ENCODE peak calls at places on chromosome 7, in five cellular contexts. H, P, D, R and J are unnamed samples.

GRCh38 chr7:23157679-23158078 is 24.2 kb upstream of the NUP42 start:
- DNase-seq in H (no peak), D (no peak), P (no peak), R (peak; percentile 72), J (no peak)

GRCh38 chr7:74479961-74480829 is 26.5 kb downstream of the GTF2IRD1 start:
- DNase-seq in D (no peak), R (peak; percentile 95), P (no peak), H (peak; percentile 62), J (no peak)

GRCh38 chr7:44281811-44282600 is 43.4 kb downstream of the CAMK2B start:
- DNase-seq in R (peak; percentile 29), D (no peak), P (no peak), H (no peak), J (no peak)

GRCh38 chr7:83130623-83131545 is 31.8 kb downstream of the PCLO start:
- DNase-seq in H (no peak), R (no peak), D (no peak), P (no peak), J (no peak)

GRCh38 chr7:44072364-44073231 is 7.2 kb upstream of the PGAM2 start:
- DNase-seq in R (peak; percentile 93), H (peak; percentile 76), D (no peak), P (peak; percentile 48), J (peak; percentile 73)

GRCh38 chr7:39158367-39158766 is 180.7 kb downstream of the POU6F2 start:
- DNase-seq in H (no peak), P (no peak), D (no peak), R (no peak), J (no peak)

GRCh38 chr7:30146127-30146612 is 11.4 kb downstream of the MTURN start:
- DNase-seq in P (no peak), R (peak; percentile 73), H (no peak), D (no peak), J (peak; percentile 94)

GRCh38 chr7:115499966-115500365 is 530.6 kb downstream of the TFEC start:
- DNase-seq in P (no peak), R (no peak), H (no peak), D (no peak), J (no peak)

GRCh38 chr7:39746162-39746782 is 122.9 kb downstream of the RALA start:
- DNase-seq in H (peak; percentile 54), R (peak; percentile 89), P (peak; percentile 47), D (no peak), J (peak; percentile 77)

GRCh38 chr7:3078458-3078857 is 34.8 kb upstream of the CARD11 start:
- DNase-seq in P (no peak), R (peak; percentile 55), D (no peak), H (no peak), J (no peak)

GRCh38 chr7:36127075-36127740 is 25.8 kb upstream of the EEPD1 start:
- DNase-seq in D (no peak), H (no peak), R (no peak), P (no peak), J (no peak)

GRCh38 chr7:102101111-102101551 is 185.5 kb upstream of the SH2B2 start:
- DNase-seq in D (no peak), R (no peak), P (no peak), H (no peak), J (no peak)

GRCh38 chr7:155921804-155922506 is 109.7 kb upstream of the SHH start:
- DNase-seq in R (no peak), D (no peak), H (no peak), P (peak; percentile 77), J (no peak)
- TF ChIP-seq MAX in R (no peak), D (no peak), H (no peak), P (peak; percentile 91), J (no peak)

GRCh38 chr7:138752568-138753518 is 45.0 kb upstream of the TMEM213 start:
- DNase-seq in R (peak; percentile 43), D (peak; percentile 38), H (peak; percentile 92), P (peak; percentile 93), J (no peak)
- TF ChIP-seq ZBTB33 in R (no peak), D (no peak), H (no peak), P (peak; percentile 57), J (no peak)

GRCh38 chr7:149291036-149291835 is 29.2 kb downstream of the ZNF783 start:
- DNase-seq in H (no peak), D (no peak), R (no peak), P (no peak), J (no peak)
- TF ChIP-seq MAX in H (no peak), D (no peak), R (no peak), P (no peak), J (no peak)

GRCh38 chr7:111982804-111983203 is 223.4 kb downstream of the DOCK4 start:
- DNase-seq in D (no peak), H (no peak), R (no peak), P (no peak), J (no peak)

GRCh38 chr7:111990597-111990996 is 215.6 kb downstream of the DOCK4 start:
- DNase-seq in D (no peak), R (no peak), H (no peak), P (no peak), J (no peak)

GRCh38 chr7:111985802-111986201 is 220.4 kb downstream of the DOCK4 start:
- DNase-seq in P (no peak), H (no peak), R (no peak), D (no peak), J (no peak)

GRCh38 chr7:111986601-111987000 is 219.6 kb downstream of the DOCK4 start:
- DNase-seq in H (no peak), D (no peak), P (no peak), R (no peak), J (no peak)

GRCh38 chr7:111987115-111987826 is 218.9 kb downstream of the DOCK4 start:
- DNase-seq in H (no peak), D (no peak), P (no peak), R (no peak), J (no peak)
- TF ChIP-seq ZBTB33 in H (no peak), D (no peak), P (no peak), R (no peak), J (no peak)

DNA sequence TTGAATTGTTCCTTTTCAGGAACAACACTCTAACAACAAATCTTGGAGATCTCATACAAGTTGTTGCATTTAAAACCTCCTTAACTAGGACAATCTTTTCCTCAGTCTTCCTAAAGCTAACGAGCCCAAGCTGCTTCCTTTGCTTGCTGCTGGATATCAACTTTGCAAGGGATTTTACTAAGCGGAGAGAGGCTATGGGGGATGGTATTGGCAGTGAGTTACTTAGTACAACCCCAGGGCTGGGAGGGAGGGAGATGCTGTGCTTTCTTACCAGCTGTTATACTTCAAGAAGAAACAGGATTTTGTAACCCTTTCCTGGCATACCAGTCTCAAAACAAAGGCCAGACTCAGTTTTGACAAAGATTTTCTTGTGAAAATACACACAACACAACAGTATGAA is 19.5 kb upstream of the COL1A2 start:
- DNase-seq in D (no peak), H (no peak), P (no peak), R (no peak), J (no peak)
- TF ChIP-seq MAX in D (no peak), H (no peak), P (no peak), R (peak; percentile 7), J (no peak)

GRCh38 chr7:26091933-26092332 is 60.1 kb upstream of the NFE2L3 start:
- DNase-seq in R (peak; percentile 37), D (no peak), H (no peak), P (no peak), J (peak; percentile 26)
- TF ChIP-seq ZBTB33 in R (no peak), D (no peak), H (no peak), P (no peak), J (no peak)

GRCh38 chr7:138383166-138383565 is 76.9 kb upstream of the TRIM24 start:
- DNase-seq in D (no peak), R (no peak), H (no peak), P (no peak), J (no peak)

GRCh38 chr7:138387755-138388475 is 72.1 kb upstream of the TRIM24 start:
- DNase-seq in P (no peak), R (no peak), D (no peak), H (no peak), J (peak; percentile 23)

GRCh38 chr7:138386821-138387220 is 73.2 kb upstream of the TRIM24 start:
- DNase-seq in H (no peak), P (no peak), D (no peak), R (no peak), J (no peak)

DNA sequence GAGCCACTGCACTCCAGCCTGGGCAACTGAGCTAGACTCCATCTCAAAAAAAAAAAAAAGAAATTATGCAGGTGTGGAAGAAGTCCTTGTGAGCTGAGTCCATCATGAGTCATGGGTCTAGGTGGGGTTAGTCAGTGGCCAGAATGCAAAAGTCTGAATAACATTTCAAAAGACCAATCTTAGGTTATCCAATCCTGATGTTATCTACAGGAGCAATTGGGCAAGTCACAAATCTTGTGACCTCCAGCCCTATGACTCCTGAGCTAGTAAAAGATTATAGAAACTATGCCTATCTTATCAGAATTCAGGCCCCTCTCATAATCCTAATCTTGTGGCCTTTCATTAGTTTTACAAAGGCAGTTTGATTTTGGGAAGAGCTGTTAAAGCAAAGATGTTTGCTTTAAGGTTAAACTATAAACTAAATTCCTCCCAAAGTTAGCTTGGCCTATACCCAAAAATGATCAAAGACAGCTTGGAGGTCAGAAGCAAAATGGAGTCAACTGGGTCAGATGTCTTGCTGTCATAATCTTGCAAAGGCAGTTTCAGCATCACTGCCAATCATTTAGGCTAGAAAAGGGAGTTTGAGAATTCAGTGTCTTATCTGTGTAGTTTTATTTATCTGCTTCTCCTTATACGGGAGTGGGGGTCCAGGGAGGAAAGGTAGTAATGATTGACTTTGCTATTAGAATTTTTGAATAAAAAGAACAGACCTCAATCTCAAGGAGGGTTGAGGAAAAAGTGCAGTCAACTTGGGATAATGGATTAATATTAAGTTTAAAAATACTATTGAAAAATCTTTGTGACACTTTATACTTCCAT is 71.2 kb upstream of the TRIM24 start:
- DNase-seq in R (no peak), H (peak; percentile 98), P (no peak), D (no peak), J (no peak)
- TF ChIP-seq MAX in R (no peak), H (no peak), P (no peak), D (no peak), J (no peak)

DNA sequence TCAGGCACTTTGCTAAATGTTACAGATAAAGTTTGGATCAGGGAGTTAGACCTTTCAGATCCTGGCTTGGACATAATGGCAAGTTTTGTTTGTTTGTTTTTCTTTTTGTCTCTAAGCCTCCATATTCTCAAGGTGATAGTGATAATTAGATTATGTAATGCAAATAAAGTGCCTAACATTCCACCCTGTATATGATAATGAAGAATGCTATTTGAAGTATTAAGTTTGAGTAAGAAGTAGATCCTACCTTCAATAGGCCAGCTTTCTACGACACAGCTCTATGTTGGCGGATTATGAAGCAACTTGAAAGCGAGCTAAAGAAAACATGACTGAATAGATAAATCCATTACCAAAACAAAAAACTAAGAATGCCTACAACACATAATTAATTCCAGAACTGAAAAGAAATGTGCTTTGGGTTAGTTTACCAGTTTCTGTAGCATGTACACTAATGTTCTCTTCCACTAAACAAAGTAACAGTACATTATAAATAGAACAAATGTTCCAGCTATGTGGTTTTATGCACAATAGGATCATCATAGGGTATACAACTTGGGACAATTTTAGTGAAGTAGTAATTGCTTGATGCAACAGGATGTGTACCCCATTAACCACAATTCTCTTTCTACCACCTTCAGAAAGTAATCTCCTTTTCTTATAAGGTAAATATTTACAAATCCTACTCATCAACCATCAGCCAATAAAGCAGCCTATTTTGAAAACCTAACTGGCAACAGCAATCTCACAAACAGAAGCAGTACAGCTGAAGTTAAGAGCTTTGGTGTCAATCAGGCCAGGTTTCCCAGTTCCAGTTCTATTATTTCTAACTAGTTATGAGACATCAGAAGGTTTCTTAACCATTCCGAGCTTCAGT is 1.5 kb downstream of the SEM1 start:
- DNase-seq in R (no peak), D (no peak), H (no peak), P (no peak), J (no peak)
- TF ChIP-seq ZBTB33 in R (no peak), D (no peak), H (no peak), P (no peak), J (no peak)

GRCh38 chr7:79272066-79272669 is 181.3 kb downstream of the MAGI2 start:
- DNase-seq in D (no peak), P (peak; percentile 39), H (peak; percentile 30), R (peak; percentile 41), J (peak; percentile 13)
- TF ChIP-seq MAX in D (no peak), P (no peak), H (no peak), R (peak; percentile 38), J (no peak)